ENCODE peak calls at places on chromosomes 5 and 9, in six cellular contexts. V, J, T, O, K and R are unnamed samples.

GRCh38 chr5:158435161-158435616 is 576.2 kb upstream of the CLINT1 start:
- DNase-seq in V (no peak), T (no peak), O (no peak), K (no peak), J (no peak), R (no peak)

GRCh38 chr9:136624184-136624951 is 38.3 kb upstream of the EGFL7 start:
- DNase-seq in J (no peak), O (peak; percentile 21), K (no peak), V (no peak), T (peak; percentile 63), R (no peak)

GRCh38 chr9:94909965-94910730 is 183.6 kb downstream of the AOPEP start:
- DNase-seq in T (no peak), V (no peak), O (no peak), K (no peak), J (no peak), R (no peak)

GRCh38 chr5:165525268-165525667 is 2019.8 kb downstream of the MAT2B start:
- DNase-seq in V (no peak), T (no peak), J (no peak), K (no peak), O (no peak), R (no peak)

GRCh38 chr9:126494746-126495145 is 119.0 kb upstream of the LMX1B start:
- DNase-seq in O (no peak), T (no peak), J (no peak), V (no peak), K (no peak), R (no peak)

GRCh38 chr9:117286245-117286644 is 128.6 kb downstream of the ASTN2 start:
- DNase-seq in V (no peak), J (no peak), T (no peak), K (peak; percentile 16), O (no peak), R (no peak)

GRCh38 chr9:124697326-124698200 is 73.5 kb downstream of the NR6A1 start:
- DNase-seq in J (no peak), K (no peak), O (no peak), T (no peak), V (peak; percentile 7), R (no peak)

GRCh38 chr5:107012371-107012770 is 658.4 kb downstream of the EFNA5 start:
- DNase-seq in J (no peak), K (no peak), V (no peak), O (no peak), T (no peak), R (no peak)

GRCh38 chr9:137724114-137724445 is 105.3 kb downstream of the EHMT1 start:
- DNase-seq in J (no peak), K (no peak), V (no peak), O (no peak), T (no peak), R (no peak)

GRCh38 chr5:111383288-111383970 is 128.9 kb downstream of the STARD4 start:
- DNase-seq in J (no peak), O (no peak), K (no peak), V (no peak), T (no peak), R (no peak)
- TF ChIP-seq CTCF in J (no peak), O (no peak), K (no peak), V (no peak), T (no peak), R (no peak)

GRCh38 chr5:140550147-140551079 is 3.0 kb downstream of the EIF4EBP3 start:
- DNase-seq in V (no peak), O (no peak), T (no peak), J (no peak), K (no peak), R (no peak)

GRCh38 chr5:140548300-140548688 is 832 bp downstream of the EIF4EBP3 start:
- DNase-seq in K (no peak), V (no peak), J (no peak), O (peak; percentile 85), T (no peak), R (no peak)

GRCh38 chr5:140547508-140548299 is at the start of gene EIF4EBP3:
- DNase-seq in J (peak; percentile 94), V (peak; percentile 90), K (peak; percentile 99), O (peak; percentile 98), T (peak; percentile 98), R (peak; percentile 97)

GRCh38 chr5:140548791-140549190 is 1.3 kb downstream of the EIF4EBP3 start:
- DNase-seq in O (no peak), V (no peak), K (no peak), J (no peak), T (no peak), R (no peak)

GRCh38 chr5:140549237-140550144 is 2.0 kb downstream of the EIF4EBP3 start:
- DNase-seq in J (no peak), V (no peak), O (peak; percentile 81), K (no peak), T (no peak), R (peak; percentile 67)
- TF ChIP-seq POLR2A in J (no peak), V (no peak), O (peak; percentile 36), K (no peak), T (no peak), R (no peak)

DNA sequence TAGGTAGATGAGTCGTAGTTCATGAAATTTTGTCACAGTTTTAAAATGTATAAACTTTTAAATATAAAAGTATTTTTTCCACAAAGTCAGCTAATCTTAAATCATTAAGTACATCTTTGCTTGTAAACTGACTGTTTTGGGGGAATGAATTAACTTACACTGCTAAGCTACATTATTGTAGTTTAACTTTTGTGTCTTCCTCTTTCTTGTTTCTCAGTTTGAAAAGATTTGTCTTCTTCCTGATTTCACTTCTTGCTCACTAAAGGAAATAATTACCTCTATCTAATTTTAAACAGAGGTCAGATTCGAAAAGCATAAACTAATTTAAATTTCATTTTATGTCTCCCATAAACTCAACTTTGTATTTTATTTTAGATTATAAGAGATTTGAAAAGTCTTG is 5.7 kb downstream of the NIPSNAP3B start:
- DNase-seq in V (no peak), O (no peak), T (no peak), J (no peak), K (no peak), R (no peak)
- H3K4me3 ChIP-seq in V (no peak overlapping the region), O (no peak overlapping the region), T (no peak overlapping the region), J (no peak overlapping the region), K (no peak overlapping the region), R (peak overlapping the region; percentile 1)

GRCh38 chr5:55324815-55325418 is 17.1 kb downstream of the MTREX start:
- DNase-seq in V (peak; percentile 61), K (no peak), J (no peak), T (no peak), O (no peak), R (no peak)
- TF ChIP-seq CTCF in V (peak; percentile 82), K (peak; percentile 44), J (peak; percentile 72), T (peak; percentile 47), O (peak; percentile 60), R (peak; percentile 16)

DNA sequence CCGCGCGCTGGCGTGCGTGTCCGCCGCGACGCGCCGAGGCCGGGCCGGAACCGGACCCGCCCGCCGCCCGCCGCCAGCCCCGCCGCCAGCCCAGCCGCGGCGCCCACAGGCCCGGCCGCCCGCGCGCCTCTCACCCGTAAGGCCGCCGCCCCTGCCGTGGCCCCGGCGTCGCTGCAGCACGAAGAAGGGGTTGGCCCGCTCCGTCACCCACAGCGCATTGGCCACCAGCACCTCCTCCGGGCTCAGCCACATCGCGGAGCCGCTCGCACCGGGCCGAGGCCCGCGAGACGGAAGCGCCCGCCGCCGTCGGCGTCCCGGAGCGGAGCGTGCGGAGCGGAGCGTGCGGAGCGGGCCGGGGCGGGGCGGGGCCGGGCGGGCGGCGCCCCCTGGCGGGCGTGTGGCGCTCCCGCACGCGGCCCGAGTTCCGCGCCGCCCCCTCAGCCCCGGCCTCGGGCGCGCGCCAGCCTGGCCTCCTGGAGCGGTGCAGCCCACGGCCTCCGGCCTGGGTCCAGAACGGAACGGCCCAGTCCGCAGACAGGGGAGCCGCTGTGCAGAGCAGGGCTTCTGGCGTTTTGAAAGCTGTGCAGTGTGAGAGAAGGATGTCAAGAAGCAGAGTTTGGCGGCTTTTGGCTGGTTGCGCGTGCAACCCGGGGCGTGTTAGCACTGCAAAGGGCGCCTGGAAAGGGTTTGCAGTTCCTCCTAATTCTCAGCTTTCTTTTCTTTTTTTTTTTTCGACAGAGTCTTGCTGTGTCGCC is at the start of gene TBC1D9B:
- DNase-seq in J (no peak), K (peak; percentile 77), V (peak; percentile 57), O (peak; percentile 71), T (peak; percentile 87), R (peak; percentile 68)
- TF ChIP-seq POLR2A in J (no peak), K (no peak), V (peak; percentile 86), O (no peak), T (no peak), R (no peak)

DNA sequence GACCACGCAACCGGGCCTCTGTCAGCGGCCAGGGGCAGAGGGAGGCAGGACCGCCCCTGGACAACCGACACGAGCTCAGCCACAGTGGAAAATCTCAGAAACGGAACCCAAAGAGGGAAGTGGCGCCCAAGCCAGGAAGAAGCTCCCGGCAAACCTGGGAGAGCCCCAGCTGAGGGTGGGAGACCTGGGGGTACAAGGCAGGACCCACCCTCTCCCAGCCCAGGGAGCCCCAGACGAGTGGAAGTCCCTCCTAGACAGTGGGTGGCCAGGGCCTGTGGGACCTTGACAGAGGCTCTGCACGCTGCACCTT is 3.0 kb downstream of the SLC12A7 start:
- DNase-seq in V (no peak), O (no peak), T (no peak), J (no peak), K (no peak), R (no peak)
- H3K4me3 ChIP-seq in V (no peak overlapping the region), O (no peak overlapping the region), T (peak overlapping the region; percentile 93), J (no peak overlapping the region), K (no peak overlapping the region), R (no peak overlapping the region)

DNA sequence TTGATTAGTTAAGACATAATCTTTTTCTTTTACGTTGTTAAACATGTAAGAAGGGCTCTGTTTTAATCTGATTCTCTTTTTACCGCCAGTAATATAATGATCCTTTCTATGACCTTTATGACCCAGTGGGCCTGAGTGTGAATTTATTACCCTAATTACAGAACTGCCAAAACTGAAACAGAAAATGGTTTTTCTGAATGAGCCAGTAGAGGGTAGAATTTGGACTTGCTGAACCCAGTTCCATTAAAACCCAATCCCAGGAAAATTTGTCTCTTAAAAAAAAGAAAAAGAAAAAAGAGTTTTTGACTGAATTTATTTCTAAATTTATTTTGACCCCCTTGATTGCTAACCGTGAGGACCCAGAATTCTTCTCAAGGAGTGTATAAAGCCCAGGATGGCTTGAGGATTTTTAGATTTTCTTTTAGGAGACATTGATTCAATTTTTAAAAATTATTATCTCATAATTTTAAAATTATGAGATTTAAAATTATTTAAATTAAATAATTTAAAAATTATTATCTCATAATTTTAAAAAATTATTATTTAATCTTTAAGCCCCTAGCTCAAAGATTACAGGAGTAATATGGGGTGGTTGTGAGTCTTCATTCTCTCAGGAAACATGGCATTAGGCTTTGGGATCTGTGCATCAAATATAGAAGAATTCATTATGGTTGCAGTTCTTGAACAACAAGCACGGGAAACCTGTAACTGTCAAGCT is 94.1 kb upstream of the GLIS3 start:
- DNase-seq in K (no peak), O (no peak), V (no peak), T (no peak), J (no peak), R (no peak)
- TF ChIP-seq CTCF in K (no peak), O (no peak), V (no peak), T (no peak), J (no peak), R (no peak)

GRCh38 chr9:133134419-133135190 is 13.6 kb upstream of the RALGDS start:
- DNase-seq in J (no peak), V (no peak), T (no peak), K (no peak), O (peak; percentile 57), R (no peak)

GRCh38 chr9:133132174-133132573 is 11.1 kb upstream of the RALGDS start:
- DNase-seq in O (no peak), J (no peak), K (no peak), V (no peak), T (no peak), R (no peak)

GRCh38 chr9:133131506-133131905 is 10.5 kb upstream of the RALGDS start:
- DNase-seq in V (no peak), O (no peak), K (no peak), J (no peak), T (no peak), R (no peak)

GRCh38 chr9:133135193-133135745 is 14.2 kb upstream of the RALGDS start:
- DNase-seq in O (peak; percentile 94), K (peak; percentile 77), T (no peak), V (peak; percentile 87), J (no peak), R (no peak)

GRCh38 chr9:133133680-133134418 is 12.8 kb upstream of the RALGDS start:
- DNase-seq in V (peak; percentile 95), J (peak; percentile 62), O (peak; percentile 95), T (peak; percentile 91), K (peak; percentile 88), R (peak; percentile 81)
- TF ChIP-seq POLR2A in V (no peak), J (peak; percentile 9), O (peak; percentile 86), T (no peak), K (peak; percentile 43), R (no peak)